ENCODE peak calls at places on chromosome 2, in four cellular contexts. H is AG04450; X is stimulated activated naive CD8-positive, alpha-beta T cell treated with anti-CD3 and anti-CD28 coated beads, Interleukin-15, Interleukin-2, amounts not matched to agents 100 U/mL and 50 U/mL, for 24 hours; T is type B pancreatic cell. Y is an unnamed sample.

GRCh38 chr2:88683160-88684021 is 8.1 kb upstream of the RPIA start:
- DNase-seq in H (no peak), X (no peak), T (no peak), Y (no peak)

GRCh38 chr2:200239216-200239615 is 67.3 kb upstream of the SPATS2L start:
- DNase-seq in H (no peak), X (no peak), T (no peak), Y (no peak)

GRCh38 chr2:164114937-164115336 is 379.1 kb upstream of the FIGN start:
- DNase-seq in H (no peak), X (no peak), T (no peak), Y (no peak)

GRCh38 chr2:196566969-196567666 is 72.4 kb upstream of the CCDC150 start:
- DNase-seq in H (no peak), X (no peak), T (no peak), Y (no peak)

GRCh38 chr2:102967451-102967850 is 205.6 kb downstream of the TMEM182 start:
- DNase-seq in H (no peak), X (no peak), T (no peak), Y (peak)

GRCh38 chr2:8135051-8135675 is 546.7 kb upstream of the ID2 start:
- DNase-seq in H (no peak), X (no peak), T (peak), Y (no peak)

GRCh38 chr2:95333888-95334338 is 36.8 kb downstream of the KCNIP3 start:
- DNase-seq in H (no peak), X (no peak), T (no peak), Y (no peak)

GRCh38 chr2:179703702-179704101 is 157.7 kb downstream of the ZNF385B start:
- DNase-seq in H (no peak), X (no peak), T (no peak), Y (no peak)

GRCh38 chr2:211671977-211672376 is 866.6 kb downstream of the ERBB4 start:
- DNase-seq in H (no peak), X (no peak), T (no peak), Y (no peak)

GRCh38 chr2:10042301-10043161 is 819 bp upstream of the KLF11 start:
- DNase-seq in H (no peak), X (peak), T (no peak), Y (no peak)

GRCh38 chr2:71932027-71932779 is 215.5 kb downstream of the CYP26B1 start:
- DNase-seq in H (no peak), X (no peak), T (peak), Y (no peak)

GRCh38 chr2:42859006-42859552 is 66.7 kb upstream of the HAAO start:
- DNase-seq in H (peak), X (peak), T (peak), Y (peak)

GRCh38 chr2:48998449-48998848 is 155.9 kb downstream of the FSHR start:
- DNase-seq in H (no peak), X (no peak), T (no peak), Y (no peak)

GRCh38 chr2:129929321-129930290 is 49.9 kb upstream of the RAB6C start:
- DNase-seq in H (no peak), X (no peak), T (peak), Y (peak)

GRCh38 chr2:23390152-23390551 is 5.2 kb downstream of the KLHL29 start:
- DNase-seq in H (no peak), X (no peak), T (no peak), Y (no peak)

GRCh38 chr2:164937864-164938401 is 17.4 kb downstream of the SLC38A11 start:
- DNase-seq in H (no peak), X (no peak), T (no peak), Y (no peak)

GRCh38 chr2:199018826-199019225 is 438.9 kb downstream of the SATB2 start:
- DNase-seq in H (no peak), X (no peak), T (no peak), Y (no peak)

GRCh38 chr2:33214436-33214835 is 262.0 kb upstream of the RASGRP3 start:
- DNase-seq in H (no peak), X (no peak), T (no peak), Y (peak)

GRCh38 chr2:144438722-144439508 is 81.0 kb downstream of the ZEB2 start:
- DNase-seq in H (no peak), X (no peak), T (no peak), Y (no peak)

GRCh38 chr2:172416447-172417058 is 10.8 kb upstream of the ITGA6 start:
- DNase-seq in H (no peak), X (no peak), T (no peak), Y (no peak)

GRCh38 chr2:28764909-28765308 is 13.3 kb downstream of the PPP1CB start:
- DNase-seq in H (no peak), X (no peak), T (no peak), Y (no peak)

GRCh38 chr2:158967731-158968395 is 577 bp upstream of the TANC1 start:
- DNase-seq in H (no peak), X (no peak), T (no peak), Y (no peak)

GRCh38 chr2:160952462-160952861 is 207.8 kb upstream of the TANK start:
- DNase-seq in H (peak), X (no peak), T (no peak), Y (no peak)

GRCh38 chr2:87403893-87404175 is 344.1 kb upstream of the PLGLB2 start:
- DNase-seq in H (no peak), X (no peak), T (no peak), Y (no peak)

GRCh38 chr2:224513991-224514390 is 71.2 kb downstream of the CUL3 start:
- DNase-seq in H (no peak), X (no peak), T (no peak), Y (no peak)

Y was measured in AG09309.